ENCODE peak calls at places on chromosomes 3 and 15, in six cellular contexts. G is NCI-H1092 treated with DMSO at 0.1 percent for 48 hours, E is lower lobe of right lung, O is HepG2, K is cardiac fibroblast, B is NCI-H69. I is an unnamed sample.
A peak's percentile ranks its signal among the peaks of the same experiment; 100 is the strongest.

GRCh38 chr3:42613462-42613861 is 13.0 kb downstream of the NKTR start:
- DNase-seq in K (no peak), E (no peak), G (no peak), O (no peak), B (no peak), I (no peak)

GRCh38 chr3:45599984-45600650 is 5.6 kb downstream of the LIMD1 start:
- DNase-seq in B (no peak), K (no peak), O (peak; percentile 16), E (peak; percentile 45), G (no peak), I (no peak)

GRCh38 chr3:9078561-9079240 is 115.4 kb upstream of the RAD18 start:
- DNase-seq in G (no peak), E (no peak), O (peak; percentile 9), B (no peak), K (no peak), I (no peak)

GRCh38 chr15:82100116-82100795 is 54.4 kb upstream of the MEX3B start:
- DNase-seq in K (peak; percentile 26), E (no peak), O (no peak), G (no peak), B (no peak), I (no peak)

GRCh38 chr15:51090753-51091152 is 4.0 kb downstream of the TNFAIP8L3 start:
- DNase-seq in E (no peak), B (no peak), O (no peak), G (no peak), K (peak; percentile 42), I (no peak)

GRCh38 chr15:86863226-86863915 is 783.7 kb downstream of the AGBL1 start:
- DNase-seq in K (no peak), G (no peak), E (no peak), B (no peak), O (no peak), I (peak; percentile 84)

GRCh38 chr3:143070977-143071551 is 48.5 kb upstream of the CHST2 start:
- DNase-seq in G (no peak), E (no peak), B (no peak), K (peak; percentile 76), O (peak; percentile 24), I (peak; percentile 85)

GRCh38 chr15:29090617-29091466 is 178.8 kb downstream of the NSMCE3 start:
- DNase-seq in E (no peak), K (peak; percentile 29), G (no peak), B (peak; percentile 53), O (peak; percentile 12), I (peak; percentile 54)

GRCh38 chr3:124520970-124521369 is 209.3 kb upstream of the UMPS start:
- DNase-seq in B (peak; percentile 90), O (peak; percentile 79), K (no peak), G (peak; percentile 98), E (no peak), I (peak; percentile 45)

GRCh38 chr15:86903642-86904421 is 824.2 kb downstream of the AGBL1 start:
- DNase-seq in K (no peak), G (no peak), E (no peak), B (no peak), O (no peak), I (no peak)

GRCh38 chr3:156252656-156253055 is 132.3 kb downstream of the KCNAB1 start:
- DNase-seq in G (no peak), K (peak; percentile 8), O (no peak), E (no peak), B (no peak), I (no peak)